ENCODE peak calls at places on chromosome 4, in ten cellular contexts. P is CD8-positive, alpha-beta T cell; Z is cardiac muscle cell; H is tibial artery; I is HCT116; Y is A549; U is kidney; E is AG04450; F is left lung; A is psoas muscle. Q is an unnamed sample.

GRCh38 chr4:73018595-73018994 is 50.9 kb downstream of the COX18 start:
- DNase-seq in Y (no peak), H (no peak), F (peak; percentile 34), P (no peak), U (no peak), E (no peak), I (no peak), A (no peak), Z (no peak), Q (no peak)

GRCh38 chr4:77037736-77038135 is 38.1 kb downstream of the CCNI start:
- DNase-seq in A (no peak), U (no peak), Y (no peak), Z (peak; percentile 40), I (no peak), H (no peak), E (no peak), F (no peak), P (no peak), Q (no peak)

GRCh38 chr4:1026115-1026514 is 14.7 kb downstream of the FGFRL1 start:
- DNase-seq in A (no peak), U (no peak), Y (no peak), E (no peak), F (no peak), I (no peak), Z (no peak), H (no peak), P (no peak), Q (no peak)

GRCh38 chr4:94488667-94489066 is 36.9 kb downstream of the PDLIM5 start:
- DNase-seq in A (no peak), P (no peak), Z (no peak), F (no peak), E (peak; percentile 45), Y (peak; percentile 82), U (no peak), I (no peak), H (no peak), Q (no peak)

GRCh38 chr4:3368841-3369760 is 72.7 kb upstream of the HGFAC start:
- DNase-seq in Z (peak; percentile 36), P (no peak), Y (no peak), U (no peak), I (no peak), A (no peak), H (no peak), F (peak; percentile 64), E (no peak), Q (peak; percentile 68)

GRCh38 chr4:175953960-175954521 is 111.6 kb upstream of the WDR17 start:
- DNase-seq in U (no peak), H (no peak), P (no peak), A (no peak), Y (peak; percentile 2), I (no peak), E (no peak), F (no peak), Z (no peak), Q (no peak)

GRCh38 chr4:125313497-125313896 is 1.3 kb upstream of the FAT4 start:
- DNase-seq in H (no peak), P (no peak), F (no peak), A (no peak), Y (peak; percentile 78), I (peak; percentile 85), Z (peak; percentile 94), E (peak; percentile 83), U (no peak), Q (no peak)

GRCh38 chr4:16248605-16249004 is 22.3 kb upstream of the TAPT1 start:
- DNase-seq in U (no peak), I (no peak), Y (no peak), H (no peak), E (no peak), A (no peak), Z (no peak), F (no peak), P (no peak), Q (no peak)

GRCh38 chr4:53484911-53485459 is 106.3 kb downstream of the LNX1 start:
- DNase-seq in F (no peak), A (no peak), E (no peak), I (no peak), Y (no peak), U (no peak), P (no peak), H (no peak), Z (peak; percentile 52), Q (no peak)

GRCh38 chr4:2042207-2042946 is 16.8 kb upstream of the NAT8L start:
- DNase-seq in E (no peak), I (no peak), U (peak; percentile 78), H (no peak), Y (no peak), Z (no peak), A (no peak), P (peak; percentile 14), F (peak; percentile 86), Q (no peak)
- TF ChIP-seq CTCF in E (no peak), I (no peak), U (no peak), H (no peak), Y (no peak), Z (no peak), A (no peak), P (no peak), F (no peak), Q (no peak)

DNA sequence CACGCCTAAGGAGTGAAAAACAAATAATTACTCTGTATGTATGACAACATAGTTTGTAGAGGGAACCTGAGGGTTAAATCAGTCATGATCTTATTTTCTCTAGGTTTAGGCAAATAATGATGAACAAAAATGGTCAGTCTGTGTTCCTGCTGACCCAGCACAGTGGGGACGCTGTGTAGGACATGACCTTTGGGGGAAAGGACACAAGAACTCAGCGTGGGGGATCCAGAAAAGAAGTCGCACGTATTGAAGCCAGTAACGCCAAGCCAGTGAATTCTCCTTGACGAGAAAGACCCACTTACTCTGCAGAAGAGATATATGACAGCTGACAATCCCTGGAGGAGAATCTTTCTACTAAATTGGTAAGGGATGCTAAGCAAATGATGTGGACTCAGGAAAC is 36.6 kb downstream of the HELT start:
- DNase-seq in A (no peak), Y (no peak), Z (no peak), P (no peak), F (no peak), U (no peak), E (no peak), H (no peak), I (no peak), Q (no peak)
- H3K4me3 ChIP-seq in A (no peak overlapping the region), Y (no peak overlapping the region), Z (no peak overlapping the region), P (no peak overlapping the region), F (no peak overlapping the region), U (no peak overlapping the region), E (no peak overlapping the region), H (no peak overlapping the region), I (no peak overlapping the region), Q (no peak overlapping the region)

GRCh38 chr4:139189417-139189749 is 12.4 kb upstream of the ELF2 start:
- DNase-seq in E (no peak), F (no peak), Z (no peak), H (no peak), Y (no peak), I (no peak), A (no peak), P (no peak), U (no peak), Q (no peak)
- H3K27ac ChIP-seq in E (no peak overlapping the region), F (peak overlapping the region; percentile 75), Z (no peak overlapping the region), H (no peak overlapping the region), Y (no peak overlapping the region), I (no peak overlapping the region), A (no peak overlapping the region), P (no peak overlapping the region), U (no peak overlapping the region), Q (no peak overlapping the region)

GRCh38 chr4:82578935-82579334 is 17.1 kb upstream of the TMEM150C start:
- DNase-seq in H (no peak), E (no peak), U (no peak), Z (peak; percentile 4), P (no peak), F (no peak), A (no peak), Y (peak; percentile 30), I (peak; percentile 19), Q (no peak)
- TF ChIP-seq CTCF in H (no peak), E (peak; percentile 36), U (no peak), Z (peak; percentile 24), P (no peak), F (no peak), A (no peak), Y (no peak), I (peak; percentile 53), Q (no peak)

GRCh38 chr4:165330666-165331065 is 3.2 kb downstream of the MSMO1 start:
- DNase-seq in P (no peak), Z (no peak), E (no peak), H (no peak), U (no peak), I (no peak), F (no peak), Y (no peak), A (no peak), Q (no peak)

GRCh38 chr4:165330071-165330470 is 2.6 kb downstream of the MSMO1 start:
- DNase-seq in U (no peak), A (no peak), E (no peak), P (no peak), Z (no peak), F (no peak), I (no peak), Y (no peak), H (no peak), Q (no peak)

GRCh38 chr4:165331316-165331715 is 3.8 kb downstream of the MSMO1 start:
- DNase-seq in I (no peak), E (no peak), Y (no peak), Z (no peak), F (no peak), A (no peak), H (no peak), P (no peak), U (no peak), Q (no peak)

GRCh38 chr4:165332502-165332901 is 5.0 kb downstream of the MSMO1 start:
- DNase-seq in Y (no peak), F (no peak), E (no peak), U (no peak), Z (no peak), H (no peak), I (no peak), A (no peak), P (no peak), Q (no peak)

GRCh38 chr4:165331823-165332222 is 4.4 kb downstream of the MSMO1 start:
- DNase-seq in P (no peak), U (no peak), Z (no peak), A (no peak), E (no peak), I (no peak), Y (no peak), F (no peak), H (no peak), Q (no peak)
- H3K4me3 ChIP-seq in P (no peak overlapping the region), U (no peak overlapping the region), Z (peak overlapping the region; percentile 62), A (no peak overlapping the region), E (peak overlapping the region; percentile 1), I (no peak overlapping the region), Y (no peak overlapping the region), F (no peak overlapping the region), H (no peak overlapping the region), Q (no peak overlapping the region)

DNA sequence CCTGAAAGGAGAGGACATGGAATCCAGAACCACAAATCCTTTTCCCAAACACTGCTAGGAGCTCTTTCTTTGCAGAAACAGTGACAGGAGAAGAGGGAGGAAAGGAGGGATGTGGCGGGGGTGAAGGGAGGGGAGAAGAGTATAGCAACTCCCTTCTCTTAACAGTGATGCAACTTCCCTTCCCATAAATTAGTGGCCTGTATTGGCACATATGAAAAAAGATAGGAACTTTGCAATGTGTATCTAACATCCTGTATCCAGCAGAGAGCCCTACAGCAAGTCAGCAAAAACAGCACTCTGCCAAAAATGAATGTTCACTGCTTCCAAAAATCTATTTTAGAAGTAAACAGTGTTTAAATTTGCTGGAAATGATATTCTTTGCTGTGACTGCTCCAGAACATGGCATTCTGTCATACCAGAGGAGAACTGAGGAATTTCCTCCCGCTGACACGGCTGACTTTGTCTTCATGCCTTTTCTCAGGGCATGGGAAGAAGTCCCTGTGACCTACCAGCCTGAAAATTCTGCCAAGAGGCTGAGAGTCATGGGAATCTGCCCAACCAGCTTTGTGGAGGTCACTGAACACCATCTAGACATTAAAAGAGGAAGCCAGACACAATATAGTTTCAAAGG is 343.3 kb upstream of the RASGEF1B start:
- DNase-seq in F (no peak), Y (no peak), I (no peak), E (no peak), U (no peak), H (peak; percentile 23), P (no peak), A (no peak), Z (peak; percentile 87), Q (no peak)
- H3K27ac ChIP-seq in F (peak overlapping the region; percentile 59), Y (no peak overlapping the region), I (no peak overlapping the region), E (no peak overlapping the region), U (peak overlapping the region; percentile 5), H (peak overlapping the region; percentile 33), P (no peak overlapping the region), A (no peak overlapping the region), Z (no peak overlapping the region), Q (peak overlapping the region; percentile 61)